ENCODE peak calls at places on chromosomes 13 and 19, in four cellular contexts. H is stimulated activated CD4-positive, alpha-beta T cell treated with anti-CD3 and anti-CD28 coated beads, Interleukin-15, amount 100 ng/mL, for 1 hour; U is DMS 273 treated with DMSO at 0.1 percent for 48 hours; J is AG08395. S is an unnamed sample.

GRCh38 chr13:112445411-112446271 is 69.5 kb downstream of the SPACA7 start:
- DNase-seq in H (no peak), U (no peak), J (no peak), S (no peak)

GRCh38 chr19:33670398-33670797 is 48.6 kb downstream of the CHST8 start:
- DNase-seq in H (no peak), U (no peak), J (no peak), S (no peak)

GRCh38 chr19:9456018-9456689 is 20.8 kb upstream of the ZNF266 start:
- DNase-seq in H (no peak), U (no peak), J (no peak), S (no peak)

GRCh38 chr19:29263305-29264080 is 50.5 kb upstream of the UQCRFS1 start:
- DNase-seq in H (peak), U (no peak), J (peak), S (peak)

GRCh38 chr13:95579303-95579702 is 26.8 kb downstream of the CLDN10 start:
- DNase-seq in H (no peak), U (no peak), J (no peak), S (no peak)

GRCh38 chr13:94886191-94886590 is 173.8 kb upstream of the SOX21 start:
- DNase-seq in H (no peak), U (no peak), J (peak), S (peak)

GRCh38 chr19:21835810-21836444 is at the start of gene ZNF43:
- DNase-seq in H (peak), U (peak), J (peak), S (peak)

GRCh38 chr19:2446390-2446789 is 10.4 kb downstream of the LMNB2 start:
- DNase-seq in H (no peak), U (no peak), J (no peak), S (no peak)

GRCh38 chr13:43405457-43405856 is 381.3 kb downstream of the ENOX1 start:
- DNase-seq in H (no peak), U (peak), J (peak), S (peak)

GRCh38 chr13:73754727-73755292 is 379.4 kb downstream of the KLF12 start:
- DNase-seq in H (no peak), U (no peak), J (peak), S (peak)

GRCh38 chr13:47306991-47307390 is 410.1 kb upstream of the HTR2A start:
- DNase-seq in H (no peak), U (no peak), J (no peak), S (no peak)

GRCh38 chr13:44698076-44698475 is 121.9 kb upstream of the TSC22D1 start:
- DNase-seq in H (no peak), U (no peak), J (no peak), S (no peak)

GRCh38 chr13:22062478-22063205 is 391.8 kb downstream of the FGF9 start:
- DNase-seq in H (no peak), U (no peak), J (peak), S (no peak)

GRCh38 chr19:30316560-30317106 is 55.6 kb upstream of the ZNF536 start:
- DNase-seq in H (no peak), U (no peak), J (no peak), S (no peak)

GRCh38 chr13:49418206-49418605 is 25.7 kb downstream of the CAB39L start:
- DNase-seq in H (no peak), U (no peak), J (no peak), S (no peak)

GRCh38 chr13:46168341-46168740 is 13.6 kb downstream of the LCP1 start:
- DNase-seq in H (peak), U (no peak), J (no peak), S (no peak)

GRCh38 chr13:51643114-51643881 is 59.0 kb downstream of the WDFY2 start:
- DNase-seq in H (no peak), U (no peak), J (peak), S (peak)